ENCODE peak calls at places on chromosomes 3 and 15, in five cellular contexts. Y is esophagus squamous epithelium; C is GM12878; O is fibroblast of lung; G is naive thymus-derived CD4-positive, alpha-beta T cell. E is an unnamed sample. For H3K36me3, the result is how much of the 10 kb centered on the place peaks cover.

GRCh38 chr15:62066663-62067447 is at the start of gene C2CD4A:
- DNase-seq in Y (no peak), O (peak), C (no peak), G (peak), E (no peak)

GRCh38 chr3:52286777-52287110 is 884 bp upstream of the GLYCTK start:
- DNase-seq in G (no peak), C (no peak), Y (no peak), O (no peak), E (no peak)

GRCh38 chr3:187667526-187667925 is 2.7 kb downstream of the SST start:
- DNase-seq in Y (no peak), G (no peak), C (no peak), O (no peak), E (no peak)

GRCh38 chr15:54840999-54841398 is 355.7 kb downstream of the RSL24D1 start:
- DNase-seq in O (no peak), Y (no peak), G (no peak), C (no peak), E (no peak)

GRCh38 chr3:133475245-133476010 is 75.6 kb downstream of the BFSP2 start:
- DNase-seq in G (no peak), O (no peak), Y (no peak), C (peak), E (no peak)

GRCh38 chr3:191901746-191902145 is 440.8 kb downstream of the PYDC2 start:
- DNase-seq in G (no peak), O (no peak), C (no peak), Y (no peak), E (no peak)

GRCh38 chr3:74067296-74067695 is 442.6 kb upstream of the PDZRN3 start:
- DNase-seq in C (no peak), Y (no peak), G (no peak), O (peak), E (no peak)

GRCh38 chr15:39095218-39095879 is 485.5 kb upstream of the THBS1 start:
- DNase-seq in G (no peak), O (no peak), C (no peak), Y (no peak), E (no peak)

GRCh38 chr3:100189444-100189964 is 71.3 kb upstream of the TBC1D23 start:
- DNase-seq in Y (no peak), O (no peak), C (no peak), G (no peak), E (no peak)

GRCh38 chr15:33089878-33090757 is 104.4 kb downstream of the FMN1 start:
- DNase-seq in C (no peak), O (peak), G (no peak), Y (no peak), E (no peak)

GRCh38 chr15:45157056-45157455 is 27.3 kb downstream of the DUOX1 start:
- DNase-seq in Y (no peak), G (no peak), O (peak), C (no peak), E (no peak)

GRCh38 chr3:186235554-186235953 is 126.5 kb downstream of the DGKG start:
- DNase-seq in G (no peak), Y (no peak), O (no peak), C (no peak), E (no peak)

GRCh38 chr3:10983219-10983916 is 9.2 kb upstream of the SLC6A1 start:
- DNase-seq in C (no peak), G (no peak), Y (no peak), O (peak), E (no peak)

GRCh38 chr3:8443829-8444791 is 57.5 kb upstream of the LMCD1 start:
- DNase-seq in C (no peak), G (no peak), O (peak), Y (peak), E (peak)

GRCh38 chr3:52847726-52848125 is 12.9 kb upstream of the MUSTN1 start:
- DNase-seq in O (no peak), Y (no peak), C (no peak), G (no peak), E (no peak)

GRCh38 chr3:53902067-53902466 is 10.4 kb upstream of the SELENOK start:
- DNase-seq in G (no peak), Y (no peak), C (no peak), O (no peak), E (no peak)

GRCh38 chr3:153221748-153222162 is 59.7 kb downstream of the RAP2B start:
- DNase-seq in G (peak), C (peak), O (peak), Y (peak), E (peak)

DNA sequence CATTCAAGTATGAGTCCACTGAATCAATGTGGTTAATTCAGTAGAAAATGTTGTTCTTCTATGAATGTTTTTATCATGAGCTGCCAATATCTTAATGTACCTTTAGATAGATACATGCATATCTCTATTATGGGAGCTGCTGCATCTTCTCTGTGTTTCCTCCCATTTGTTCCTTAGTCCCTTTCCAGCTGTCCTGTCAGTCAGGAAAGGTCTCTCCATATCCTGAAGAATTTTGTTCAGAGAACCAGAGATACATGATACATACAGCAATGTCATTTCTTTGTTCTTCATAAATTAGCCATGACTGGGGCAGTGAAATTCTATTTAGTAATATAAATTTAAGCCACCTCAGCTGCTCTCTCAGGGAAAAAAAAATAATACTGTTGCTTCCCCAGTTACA is 103.7 kb downstream of the P3H2 start:
- DNase-seq in Y (no peak), C (no peak), O (no peak), G (no peak), E (no peak)
- H3K27ac ChIP-seq in Y (no peak), C (no peak), O (no peak), G (no peak), E (no peak)

GRCh38 chr3:129890891-129891290 is 2.6 kb downstream of the TMCC1 start:
- DNase-seq in O (no peak), C (no peak), Y (no peak), G (no peak), E (no peak)
- H3K4me3 ChIP-seq in O (no peak), C (no peak), Y (no peak), G (no peak), E (no peak)

GRCh38 chr3:44642337-44642736 is 6.2 kb upstream of the ZNF35 start:
- DNase-seq in O (no peak), C (no peak), G (no peak), Y (no peak), E (no peak)
- H3K36me3 ChIP-seq in O (under half), C (under half), G (half or more), Y (under half), E (half or more)

GRCh38 chr3:179658584-179658983 is 5.7 kb downstream of the USP13 start:
- DNase-seq in O (no peak), G (no peak), C (no peak), Y (no peak), E (no peak)
- H3K27ac ChIP-seq in O (no peak), G (no peak), C (no peak), Y (no peak), E (no peak)